ENCODE peak calls at places on chromosomes 13 and 19, in eight cellular contexts. One of them, this sample, is unnamed.

GRCh38 chr19:17862711-17863519 is 3.2 kb downstream of the RPL18A start:
- DNase-seq in HEK293T: no peak
- DNase-seq in progenitor cell of endocrine pancreas: no peak
- DNase-seq in adrenal gland: no peak
- DNase-seq in astrocyte of the spinal cord: no peak
- DNase-seq in stimulated activated CD4-positive, alpha-beta T cell treated with anti-CD3 and anti-CD28 coated beads, TNF-alpha, amount 100 ng/mL, for 1 hour: no peak
- DNase-seq in skeletal muscle cell: no peak
- DNase-seq in SW480: no peak
- DNase-seq in this sample: no peak

GRCh38 chr19:2149980-2150793 is 1.2 kb downstream of the AP3D1 start:
- DNase-seq in skeletal muscle cell: no peak
- DNase-seq in stimulated activated CD4-positive, alpha-beta T cell treated with anti-CD3 and anti-CD28 coated beads, TNF-alpha, amount 100 ng/mL, for 1 hour: no peak
- DNase-seq in adrenal gland: peak; percentile 79
- DNase-seq in progenitor cell of endocrine pancreas: no peak
- DNase-seq in astrocyte of the spinal cord: no peak
- DNase-seq in SW480: no peak
- DNase-seq in HEK293T: no peak
- DNase-seq in this sample: peak; percentile 35

GRCh38 chr19:54024660-54025059 is 33.2 kb downstream of the CACNG6 start:
- DNase-seq in progenitor cell of endocrine pancreas: no peak
- DNase-seq in astrocyte of the spinal cord: no peak
- DNase-seq in adrenal gland: no peak
- DNase-seq in SW480: no peak
- DNase-seq in stimulated activated CD4-positive, alpha-beta T cell treated with anti-CD3 and anti-CD28 coated beads, TNF-alpha, amount 100 ng/mL, for 1 hour: no peak
- DNase-seq in skeletal muscle cell: no peak
- DNase-seq in HEK293T: no peak
- DNase-seq in this sample: no peak

GRCh38 chr19:5492813-5493409 is 37.7 kb downstream of the ZNRF4 start:
- DNase-seq in HEK293T: no peak
- DNase-seq in astrocyte of the spinal cord: no peak
- DNase-seq in stimulated activated CD4-positive, alpha-beta T cell treated with anti-CD3 and anti-CD28 coated beads, TNF-alpha, amount 100 ng/mL, for 1 hour: no peak
- DNase-seq in SW480: no peak
- DNase-seq in adrenal gland: no peak
- DNase-seq in progenitor cell of endocrine pancreas: no peak
- DNase-seq in skeletal muscle cell: no peak
- DNase-seq in this sample: no peak

GRCh38 chr13:99958402-99959126 is 13.0 kb downstream of the ZIC5 start:
- DNase-seq in HEK293T: no peak
- DNase-seq in progenitor cell of endocrine pancreas: no peak
- DNase-seq in stimulated activated CD4-positive, alpha-beta T cell treated with anti-CD3 and anti-CD28 coated beads, TNF-alpha, amount 100 ng/mL, for 1 hour: no peak
- DNase-seq in astrocyte of the spinal cord: no peak
- DNase-seq in skeletal muscle cell: no peak
- DNase-seq in SW480: no peak
- DNase-seq in adrenal gland: no peak
- DNase-seq in this sample: no peak

GRCh38 chr13:98476106-98476505 is 100.8 kb downstream of the STK24 start:
- DNase-seq in stimulated activated CD4-positive, alpha-beta T cell treated with anti-CD3 and anti-CD28 coated beads, TNF-alpha, amount 100 ng/mL, for 1 hour: peak; percentile 40
- DNase-seq in progenitor cell of endocrine pancreas: no peak
- DNase-seq in adrenal gland: no peak
- DNase-seq in SW480: peak; percentile 82
- DNase-seq in astrocyte of the spinal cord: peak; percentile 50
- DNase-seq in HEK293T: no peak
- DNase-seq in skeletal muscle cell: no peak
- DNase-seq in this sample: no peak

GRCh38 chr19:39014037-39014436 is 18.3 kb downstream of the FBXO27 start:
- DNase-seq in SW480: no peak
- DNase-seq in skeletal muscle cell: no peak
- DNase-seq in stimulated activated CD4-positive, alpha-beta T cell treated with anti-CD3 and anti-CD28 coated beads, TNF-alpha, amount 100 ng/mL, for 1 hour: no peak
- DNase-seq in astrocyte of the spinal cord: no peak
- DNase-seq in HEK293T: no peak
- DNase-seq in progenitor cell of endocrine pancreas: no peak
- DNase-seq in adrenal gland: no peak
- DNase-seq in this sample: no peak

GRCh38 chr13:77325371-77325941 is 1.4 kb downstream of the MYCBP2 start:
- DNase-seq in adrenal gland: no peak
- DNase-seq in HEK293T: no peak
- DNase-seq in skeletal muscle cell: no peak
- DNase-seq in astrocyte of the spinal cord: peak; percentile 18
- DNase-seq in SW480: peak; percentile 14
- DNase-seq in stimulated activated CD4-positive, alpha-beta T cell treated with anti-CD3 and anti-CD28 coated beads, TNF-alpha, amount 100 ng/mL, for 1 hour: no peak
- DNase-seq in progenitor cell of endocrine pancreas: no peak
- DNase-seq in this sample: no peak

GRCh38 chr19:2446390-2446789 is 10.4 kb downstream of the LMNB2 start:
- DNase-seq in skeletal muscle cell: peak; percentile 52
- DNase-seq in SW480: peak; percentile 69
- DNase-seq in adrenal gland: no peak
- DNase-seq in astrocyte of the spinal cord: no peak
- DNase-seq in progenitor cell of endocrine pancreas: no peak
- DNase-seq in HEK293T: no peak
- DNase-seq in stimulated activated CD4-positive, alpha-beta T cell treated with anti-CD3 and anti-CD28 coated beads, TNF-alpha, amount 100 ng/mL, for 1 hour: no peak
- DNase-seq in this sample: no peak

GRCh38 chr13:31767175-31767900 is 28.0 kb downstream of the RXFP2 start:
- DNase-seq in progenitor cell of endocrine pancreas: no peak
- DNase-seq in SW480: peak; percentile 8
- DNase-seq in skeletal muscle cell: peak; percentile 97
- DNase-seq in stimulated activated CD4-positive, alpha-beta T cell treated with anti-CD3 and anti-CD28 coated beads, TNF-alpha, amount 100 ng/mL, for 1 hour: no peak
- DNase-seq in astrocyte of the spinal cord: peak; percentile 83
- DNase-seq in HEK293T: no peak
- DNase-seq in adrenal gland: no peak
- DNase-seq in this sample: no peak

GRCh38 chr13:25901460-25902376 is 150.1 kb downstream of the SHISA2 start:
- DNase-seq in adrenal gland: no peak
- DNase-seq in astrocyte of the spinal cord: peak; percentile 79
- DNase-seq in skeletal muscle cell: peak; percentile 77
- DNase-seq in stimulated activated CD4-positive, alpha-beta T cell treated with anti-CD3 and anti-CD28 coated beads, TNF-alpha, amount 100 ng/mL, for 1 hour: peak; percentile 2
- DNase-seq in HEK293T: no peak
- DNase-seq in progenitor cell of endocrine pancreas: no peak
- DNase-seq in SW480: peak; percentile 68
- DNase-seq in this sample: no peak

GRCh38 chr19:23311551-23311950 is 61.4 kb upstream of the ZNF724 start:
- DNase-seq in progenitor cell of endocrine pancreas: no peak
- DNase-seq in HEK293T: no peak
- DNase-seq in astrocyte of the spinal cord: no peak
- DNase-seq in SW480: no peak
- DNase-seq in skeletal muscle cell: no peak
- DNase-seq in stimulated activated CD4-positive, alpha-beta T cell treated with anti-CD3 and anti-CD28 coated beads, TNF-alpha, amount 100 ng/mL, for 1 hour: no peak
- DNase-seq in adrenal gland: no peak
- DNase-seq in this sample: no peak

GRCh38 chr19:30253581-30253996 is 118.6 kb upstream of the ZNF536 start:
- DNase-seq in astrocyte of the spinal cord: no peak
- DNase-seq in adrenal gland: peak; percentile 73
- DNase-seq in skeletal muscle cell: peak; percentile 1
- DNase-seq in HEK293T: peak; percentile 26
- DNase-seq in stimulated activated CD4-positive, alpha-beta T cell treated with anti-CD3 and anti-CD28 coated beads, TNF-alpha, amount 100 ng/mL, for 1 hour: no peak
- DNase-seq in SW480: peak; percentile 76
- DNase-seq in progenitor cell of endocrine pancreas: no peak
- DNase-seq in this sample: no peak

GRCh38 chr19:40398417-40399056 is 8.6 kb upstream of the HIPK4 start:
- DNase-seq in HEK293T: no peak
- DNase-seq in skeletal muscle cell: no peak
- DNase-seq in adrenal gland: no peak
- DNase-seq in stimulated activated CD4-positive, alpha-beta T cell treated with anti-CD3 and anti-CD28 coated beads, TNF-alpha, amount 100 ng/mL, for 1 hour: peak; percentile 6
- DNase-seq in astrocyte of the spinal cord: peak; percentile 36
- DNase-seq in SW480: no peak
- DNase-seq in progenitor cell of endocrine pancreas: no peak
- DNase-seq in this sample: no peak

GRCh38 chr19:29480507-29480906 is 45.3 kb upstream of the VSTM2B start:
- DNase-seq in adrenal gland: peak; percentile 6
- DNase-seq in SW480: no peak
- DNase-seq in astrocyte of the spinal cord: no peak
- DNase-seq in HEK293T: no peak
- DNase-seq in stimulated activated CD4-positive, alpha-beta T cell treated with anti-CD3 and anti-CD28 coated beads, TNF-alpha, amount 100 ng/mL, for 1 hour: no peak
- DNase-seq in progenitor cell of endocrine pancreas: no peak
- DNase-seq in skeletal muscle cell: no peak
- DNase-seq in this sample: no peak

GRCh38 chr19:38072776-38073411 is 151.1 kb downstream of the DPF1 start:
- DNase-seq in HEK293T: no peak
- DNase-seq in stimulated activated CD4-positive, alpha-beta T cell treated with anti-CD3 and anti-CD28 coated beads, TNF-alpha, amount 100 ng/mL, for 1 hour: no peak
- DNase-seq in astrocyte of the spinal cord: peak; percentile 17
- DNase-seq in skeletal muscle cell: no peak
- DNase-seq in SW480: no peak
- DNase-seq in adrenal gland: no peak
- DNase-seq in progenitor cell of endocrine pancreas: no peak
- DNase-seq in this sample: no peak